ENCODE peak calls at places on chromosome 9, in eight cellular contexts. W, X, Y, J, M, V, S and B are unnamed samples.

GRCh38 chr9:108776920-108777650 is 78.7 kb downstream of the ACTL7B start:
- DNase-seq in W (no peak), X (no peak), Y (no peak), J (no peak), M (no peak), V (no peak), S (no peak), B (peak)

GRCh38 chr9:75239176-75239575 is 150.9 kb downstream of the OSTF1 start:
- DNase-seq in W (no peak), X (no peak), Y (no peak), J (peak), M (no peak), V (no peak), S (peak), B (peak)

GRCh38 chr9:132572921-132573320 is 9.5 kb upstream of the BARHL1 start:
- DNase-seq in W (no peak), X (no peak), Y (no peak), J (no peak), M (no peak), V (no peak), S (no peak), B (no peak)

GRCh38 chr9:117739620-117740347 is 35.6 kb downstream of the TLR4 start:
- DNase-seq in W (no peak), X (no peak), Y (no peak), J (no peak), M (no peak), V (no peak), S (no peak), B (no peak)

GRCh38 chr9:75027187-75028107 is 646 bp downstream of the CARNMT1 start:
- DNase-seq in W (no peak), X (peak), Y (no peak), J (peak), M (peak), V (peak), S (no peak), B (no peak)

GRCh38 chr9:101333490-101333889 is 51.3 kb downstream of the BAAT start:
- DNase-seq in W (no peak), X (no peak), Y (no peak), J (no peak), M (no peak), V (no peak), S (no peak), B (no peak)

GRCh38 chr9:89532944-89533343 is 35.0 kb upstream of the SEMA4D start:
- DNase-seq in W (no peak), X (no peak), Y (no peak), J (no peak), M (no peak), V (no peak), S (no peak), B (no peak)

GRCh38 chr9:24487946-24488345 is 57.8 kb downstream of the IZUMO3 start:
- DNase-seq in W (no peak), X (no peak), Y (no peak), J (no peak), M (no peak), V (no peak), S (no peak), B (no peak)

GRCh38 chr9:110029422-110029814 is 178.5 kb downstream of the C9orf152 start:
- DNase-seq in W (no peak), X (no peak), Y (no peak), J (peak), M (no peak), V (no peak), S (peak), B (peak)

GRCh38 chr9:33272061-33272460 is 7.2 kb downstream of the CHMP5 start:
- DNase-seq in W (no peak), X (no peak), Y (no peak), J (no peak), M (no peak), V (no peak), S (no peak), B (no peak)

GRCh38 chr9:137111788-137112563 is 2.6 kb downstream of the DPP7 start:
- DNase-seq in W (no peak), X (no peak), Y (no peak), J (no peak), M (no peak), V (no peak), S (no peak), B (no peak)
- TF ChIP-seq CTCF in W (no peak), X (no peak), Y (no peak), J (no peak), M (no peak), V (no peak), S (no peak), B (no peak)

DNA sequence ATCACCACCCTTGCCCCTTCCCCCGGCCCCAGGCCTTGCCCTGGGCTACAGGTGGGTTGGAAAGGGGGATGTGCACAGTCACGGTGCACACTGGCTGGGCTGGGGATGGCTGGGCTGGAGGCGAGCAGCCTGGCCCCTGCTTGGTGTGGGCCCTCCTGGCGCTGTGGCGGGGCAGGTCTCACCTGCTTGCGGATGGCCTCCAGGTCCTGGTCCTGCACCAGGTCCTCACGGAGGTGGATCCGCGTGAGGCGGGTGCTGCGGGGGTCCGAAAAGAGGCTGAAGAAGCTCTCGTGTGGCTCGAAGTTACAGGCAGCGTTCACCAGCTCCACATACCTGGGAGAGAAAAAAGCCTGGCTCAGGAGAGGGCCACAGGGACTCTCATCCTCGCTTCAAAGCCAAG is 18.1 kb downstream of the ZER1 start:
- DNase-seq in W (no peak), X (no peak), Y (no peak), J (no peak), M (no peak), V (no peak), S (no peak), B (no peak)
- TF ChIP-seq CTCF in W (no peak), X (no peak), Y (no peak), J (no peak), M (no peak), V (no peak), S (no peak), B (no peak)

GRCh38 chr9:126343271-126343700 is 16.7 kb downstream of the MVB12B start:
- DNase-seq in W (no peak), X (no peak), Y (no peak), J (no peak), M (no peak), V (no peak), S (no peak), B (no peak)
- TF ChIP-seq CTCF in W (no peak), X (no peak), Y (no peak), J (no peak), M (no peak), V (no peak), S (no peak), B (no peak)

GRCh38 chr9:119967867-119968535 is 598.8 kb upstream of the BRINP1 start:
- DNase-seq in W (no peak), X (no peak), Y (no peak), J (no peak), M (no peak), V (no peak), S (no peak), B (no peak)

GRCh38 chr9:119963258-119963797 is 594.1 kb upstream of the BRINP1 start:
- DNase-seq in W (no peak), X (no peak), Y (no peak), J (no peak), M (no peak), V (peak), S (peak), B (peak)

GRCh38 chr9:119974026-119974425 is 604.8 kb upstream of the BRINP1 start:
- DNase-seq in W (no peak), X (no peak), Y (no peak), J (no peak), M (no peak), V (no peak), S (no peak), B (no peak)

GRCh38 chr9:119963798-119964372 is 594.6 kb upstream of the BRINP1 start:
- DNase-seq in W (peak), X (no peak), Y (no peak), J (no peak), M (no peak), V (peak), S (peak), B (peak)

DNA sequence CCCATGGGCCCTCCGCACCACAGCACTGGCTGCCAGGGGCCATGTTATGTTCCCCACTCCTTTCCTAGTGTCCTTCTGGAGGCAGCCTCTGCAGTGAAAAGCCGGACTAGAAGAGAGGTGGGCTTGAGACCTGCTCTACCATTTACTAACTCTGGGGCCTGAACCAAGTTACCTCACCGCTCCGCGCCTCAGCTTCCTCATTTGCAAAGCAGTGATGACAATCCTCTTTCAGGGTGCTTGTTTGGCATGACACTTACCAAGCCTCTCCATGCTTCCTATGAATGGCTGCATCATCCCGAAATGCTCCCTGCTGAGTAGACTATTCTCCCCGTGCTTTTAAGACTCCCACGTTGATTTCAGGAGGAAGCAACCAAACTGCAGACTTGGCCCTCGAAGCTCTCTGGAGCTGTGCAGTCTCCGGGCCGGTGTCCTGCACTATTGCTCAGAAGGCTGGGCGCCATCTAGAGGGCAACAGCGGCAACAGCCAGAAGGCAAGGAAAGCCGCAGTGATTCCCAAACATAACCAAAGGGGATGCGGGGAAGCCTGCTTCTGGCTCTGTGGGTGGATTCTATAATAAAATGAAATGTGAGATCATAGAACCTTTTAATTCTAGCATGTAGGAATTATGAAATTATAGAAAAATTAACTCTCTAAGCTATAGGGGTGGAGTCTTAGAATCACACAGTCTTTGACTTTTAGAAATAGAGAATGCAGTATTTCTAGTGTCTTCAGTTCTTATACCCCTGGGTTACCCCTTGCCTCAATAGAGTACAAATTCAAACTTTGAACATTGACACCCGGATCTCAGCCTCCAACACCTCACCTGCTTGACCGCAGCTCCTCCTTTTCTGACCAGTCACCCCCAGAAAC is 599.8 kb upstream of the BRINP1 start:
- DNase-seq in W (no peak), X (no peak), Y (no peak), J (peak), M (peak), V (peak), S (peak), B (peak)
- TF ChIP-seq CTCF in W (peak), X (peak), Y (no peak), J (peak), M (peak), V (peak), S (peak), B (peak)